ENCODE peak calls at places on chromosomes 1 and 21, in seven cellular contexts. E is HepG2, B is K562, O is endothelial cell of umbilical vein, Z is HCT116, A is GM12878, U is H1. V is an unnamed sample.

GRCh38 chr21:35178812-35179211 is 129.7 kb upstream of the RUNX1 start:
- DNase-seq in E (no peak), B (no peak), Z (no peak), A (no peak), U (no peak), O (peak), V (no peak)

GRCh38 chr21:27326293-27326692 is 359.4 kb upstream of the ADAMTS5 start:
- DNase-seq in E (no peak), A (no peak), U (no peak), Z (no peak), B (no peak), O (no peak), V (no peak)

GRCh38 chr1:212241445-212242287 is 43.5 kb upstream of the PPP2R5A start:
- DNase-seq in U (no peak), Z (no peak), E (no peak), A (no peak), B (no peak), O (no peak), V (no peak)

GRCh38 chr1:161068306-161069200 is 1.1 kb downstream of the ARHGAP30 start:
- DNase-seq in U (no peak), Z (no peak), B (peak), E (no peak), O (no peak), A (peak), V (no peak)

GRCh38 chr1:151935154-151935553 is 25.8 kb upstream of the THEM4 start:
- DNase-seq in U (no peak), O (peak), B (no peak), E (no peak), A (no peak), Z (no peak), V (no peak)

GRCh38 chr21:15000076-15000475 is 64.7 kb downstream of the NRIP1 start:
- DNase-seq in B (no peak), A (no peak), E (no peak), O (no peak), Z (no peak), U (no peak), V (no peak)

GRCh38 chr1:85320371-85321131 is 44.1 kb upstream of the BCL10 start:
- DNase-seq in Z (no peak), E (no peak), O (peak), B (no peak), A (no peak), U (no peak), V (no peak)

GRCh38 chr1:115969509-115969908 is 6.8 kb upstream of the SLC22A15 start:
- DNase-seq in O (no peak), B (peak), U (peak), E (no peak), A (no peak), Z (peak), V (no peak)

GRCh38 chr1:36464605-36465393 is 615 bp upstream of the MRPS15 start:
- DNase-seq in E (no peak), U (no peak), Z (no peak), A (no peak), B (no peak), O (no peak), V (no peak)

GRCh38 chr1:25028910-25029599 is 99.0 kb upstream of the RUNX3 start:
- DNase-seq in Z (no peak), E (no peak), U (no peak), A (no peak), B (no peak), O (no peak), V (no peak)

GRCh38 chr1:55997550-55997949 is 581.8 kb downstream of the PLPP3 start:
- DNase-seq in E (no peak), O (no peak), Z (no peak), A (no peak), B (no peak), U (no peak), V (no peak)

GRCh38 chr1:55670331-55671082 is 455.3 kb upstream of the USP24 start:
- DNase-seq in A (no peak), B (no peak), O (no peak), Z (no peak), U (no peak), E (no peak), V (no peak)

GRCh38 chr1:248696261-248696660 is 6.3 kb downstream of the OR14I1 start:
- DNase-seq in Z (no peak), A (no peak), U (no peak), B (peak), O (no peak), E (peak), V (no peak)

GRCh38 chr1:11052839-11053757 is 6.1 kb upstream of the MASP2 start:
- DNase-seq in E (no peak), U (peak), O (no peak), Z (no peak), A (no peak), B (peak), V (no peak)

GRCh38 chr1:155183775-155184221 is 10.1 kb downstream of the TRIM46 start:
- DNase-seq in A (no peak), O (no peak), E (no peak), Z (no peak), U (no peak), B (no peak), V (no peak)

GRCh38 chr1:30286241-30286983 is 437.0 kb downstream of the MATN1 start:
- DNase-seq in O (no peak), A (no peak), U (peak), Z (no peak), B (no peak), E (no peak), V (no peak)

GRCh38 chr1:157073944-157074685 is 25.5 kb downstream of the ETV3L start:
- DNase-seq in O (peak), E (peak), A (no peak), B (peak), Z (peak), U (peak), V (no peak)

GRCh38 chr1:62024690-62025089 is 170.0 kb upstream of the L1TD1 start:
- DNase-seq in B (no peak), U (no peak), A (no peak), O (no peak), E (no peak), Z (no peak), V (no peak)

GRCh38 chr1:84347547-84348239 is 46.2 kb downstream of the SAMD13 start:
- DNase-seq in Z (no peak), A (no peak), O (no peak), B (no peak), U (no peak), E (no peak), V (no peak)

DNA sequence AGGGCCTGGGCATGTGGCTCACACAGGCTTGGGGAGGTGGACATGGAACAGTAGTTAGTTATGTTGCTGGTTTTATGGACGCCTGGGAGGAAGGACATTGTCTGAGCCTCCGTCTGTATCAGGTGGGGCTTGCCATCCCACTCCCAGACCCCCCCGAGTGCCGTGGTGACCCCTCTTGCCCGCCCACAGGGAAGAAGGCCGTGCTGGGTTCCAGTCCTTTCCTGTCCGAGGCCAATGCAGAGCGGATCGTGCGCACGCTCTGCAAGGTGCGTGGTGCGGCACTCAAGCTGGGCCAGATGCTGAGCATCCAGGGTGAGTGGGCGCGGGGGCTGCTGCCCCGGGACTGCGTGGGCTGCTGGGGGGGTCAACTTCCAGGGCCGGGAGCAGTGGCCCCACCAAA is 41.7 kb downstream of the COQ8A start:
- DNase-seq in U (no peak), O (no peak), E (no peak), A (no peak), B (no peak), Z (no peak), V (no peak)
- H3K9ac ChIP-seq in U (no peak), O (no peak), E (no peak), A (no peak), B (no peak), Z (no peak), V (no peak)

GRCh38 chr1:214602764-214603657 is at the start of gene CENPF:
- DNase-seq in U (peak), B (peak), E (peak), Z (peak), A (peak), O (peak), V (peak)
- TF ChIP-seq POLR2AphosphoS5 in U (peak), B (peak), E (peak), Z (peak), A (no peak), O (peak), V (peak)

GRCh38 chr1:20988030-20988825 is 188.5 kb downstream of the EIF4G3 start:
- DNase-seq in E (no peak), U (no peak), O (no peak), Z (no peak), A (no peak), B (no peak), V (no peak)
- TF ChIP-seq EZH2 in E (no peak), U (no peak), O (no peak), Z (no peak), A (no peak), B (no peak), V (no peak)

DNA sequence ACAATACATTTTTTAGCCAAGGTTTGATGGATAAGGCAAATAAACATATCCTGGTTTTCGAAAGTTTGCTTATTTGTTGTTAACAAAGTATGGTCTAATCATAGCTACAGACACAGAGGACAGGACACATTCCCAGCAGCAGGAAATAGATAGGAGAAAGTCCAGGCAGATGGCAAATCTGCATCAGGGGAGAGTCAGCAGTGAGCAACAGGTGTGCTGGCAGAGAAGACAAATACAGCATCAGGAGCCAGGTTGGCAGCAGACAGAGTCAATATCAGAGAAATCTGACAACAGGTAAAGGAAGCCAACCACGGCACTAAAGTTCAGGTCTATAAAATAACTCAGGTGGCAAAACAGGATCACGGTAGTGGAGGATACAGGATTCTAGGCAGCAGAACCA is 210.7 kb upstream of the PTBP2 start:
- DNase-seq in B (no peak), U (no peak), Z (no peak), A (no peak), O (no peak), E (no peak), V (no peak)
- H3K9ac ChIP-seq in B (no peak), U (no peak), Z (no peak), A (no peak), O (no peak), E (no peak), V (no peak)

DNA sequence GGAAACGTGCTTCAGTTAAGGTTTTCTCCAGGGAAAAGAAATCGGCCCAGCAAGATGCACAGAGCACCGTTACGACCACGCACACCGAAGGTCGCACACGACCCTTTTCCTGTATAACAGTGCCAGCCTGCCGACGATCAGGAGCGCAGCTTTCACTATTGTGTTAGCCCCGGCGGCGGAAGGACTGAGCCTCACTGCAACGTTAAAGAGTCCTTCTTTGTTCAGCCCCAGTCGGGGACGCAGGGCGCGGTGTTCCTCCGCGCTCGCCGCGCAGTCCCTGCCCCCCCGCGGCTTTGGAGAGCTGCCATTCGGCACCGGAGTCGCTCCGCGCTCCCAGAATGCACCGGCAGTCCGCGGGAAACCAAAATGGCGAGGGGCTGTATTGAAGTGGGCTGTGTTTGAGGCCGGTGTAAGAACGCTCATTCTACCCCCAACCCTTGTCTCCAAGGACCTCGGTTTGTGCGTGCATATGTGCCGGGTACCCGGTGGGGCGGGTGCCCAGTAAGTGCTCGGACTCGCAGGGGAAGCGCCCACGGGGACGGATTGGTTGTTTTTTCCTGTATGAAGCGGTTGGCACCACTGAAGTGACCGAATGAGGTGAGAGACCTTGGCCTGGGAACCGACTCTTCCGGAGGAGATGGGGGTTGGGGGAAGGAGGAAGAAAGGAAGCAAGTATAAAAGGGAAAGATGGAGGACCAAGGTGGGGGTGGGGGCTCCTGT is at the start of gene MTF2:
- DNase-seq in O (peak), E (peak), Z (peak), U (peak), B (peak), A (peak), V (peak)
- TF ChIP-seq POLR2AphosphoS5 in O (peak), E (peak), Z (peak), U (peak), B (peak), A (peak), V (peak)

GRCh38 chr1:167220537-167221125 is at the start of gene POU2F1:
- DNase-seq in Z (peak), B (peak), E (peak), A (peak), U (peak), O (peak), V (peak)
- TF ChIP-seq EZH2 in Z (no peak), B (no peak), E (no peak), A (no peak), U (no peak), O (no peak), V (no peak)

GRCh38 chr1:183185941-183186490 is at the start of gene LAMC2:
- DNase-seq in A (no peak), Z (peak), O (peak), B (no peak), U (peak), E (no peak), V (no peak)
- H3K9ac ChIP-seq in A (no peak), Z (peak), O (peak), B (peak), U (peak), E (no peak), V (no peak)

GRCh38 chr1:97942161-97943123 is 21.6 kb upstream of the DPYD start:
- DNase-seq in A (no peak), U (no peak), B (no peak), Z (no peak), O (no peak), E (no peak), V (no peak)

GRCh38 chr1:97943354-97943753 is 22.5 kb upstream of the DPYD start:
- DNase-seq in A (no peak), O (peak), Z (no peak), U (no peak), B (no peak), E (no peak), V (no peak)

DNA sequence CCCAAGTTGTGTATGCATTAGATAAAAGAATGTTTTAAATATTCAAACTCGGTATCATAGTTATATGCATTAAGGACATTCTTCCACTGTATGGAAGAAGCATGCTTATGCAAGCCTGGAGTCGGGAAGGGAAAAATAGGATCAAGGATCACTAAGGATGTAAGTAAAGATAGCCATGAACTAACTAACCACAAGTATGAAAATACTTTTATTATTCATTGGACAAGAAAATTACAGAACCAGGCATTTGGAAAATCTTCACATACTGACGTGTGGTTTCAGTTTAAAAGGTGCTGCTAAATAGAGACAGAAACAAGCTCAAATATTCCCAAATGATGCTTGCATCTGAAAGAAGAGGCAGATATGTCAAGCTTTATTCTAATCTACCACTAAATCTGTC is 26.9 kb upstream of the DPYD start:
- DNase-seq in B (no peak), Z (no peak), O (no peak), A (no peak), E (no peak), U (no peak), V (no peak)
- TF ChIP-seq POLR2AphosphoS5 in B (no peak), Z (no peak), O (no peak), A (no peak), E (no peak), U (no peak), V (no peak)

GRCh38 chr1:41362749-41363631 is 1.8 kb downstream of the FOXO6 start:
- DNase-seq in E (no peak), A (no peak), U (no peak), O (no peak), B (no peak), Z (no peak), V (no peak)
- TF ChIP-seq EZH2 in E (no peak), A (no peak), U (peak), O (no peak), B (no peak), Z (no peak), V (no peak)

GRCh38 chr1:241947355-241947754 is 10.2 kb upstream of the BECN2 start:
- DNase-seq in A (no peak), U (no peak), Z (no peak), O (no peak), B (no peak), E (no peak), V (no peak)

DNA sequence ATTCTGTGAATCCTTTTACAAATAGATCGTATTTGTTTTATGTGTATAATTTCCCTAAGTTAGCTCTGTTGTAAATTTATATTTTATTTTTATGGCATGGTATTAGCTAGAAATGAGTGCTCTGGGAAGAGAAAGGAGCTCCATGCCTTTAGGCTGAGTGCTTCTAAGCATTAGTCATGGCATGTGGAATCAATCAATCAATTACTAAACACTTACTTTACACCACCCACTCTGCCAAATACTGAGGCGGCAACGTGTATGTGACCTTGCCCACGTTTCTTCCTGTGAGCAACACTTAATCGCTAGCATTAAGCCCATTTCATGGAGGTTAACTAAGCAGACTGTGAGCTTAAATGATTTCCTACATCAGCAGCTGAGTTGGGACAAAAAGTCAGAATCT is 7.2 kb upstream of the BECN2 start:
- DNase-seq in Z (no peak), O (no peak), A (no peak), U (no peak), E (no peak), B (no peak), V (peak)
- H3K9ac ChIP-seq in Z (no peak), O (no peak), A (no peak), U (no peak), E (no peak), B (no peak), V (no peak)